ENCODE peak calls at places on chromosomes 11 and 22, in four cellular contexts. G, C, U and E are unnamed samples.

GRCh38 chr11:75667831-75668507 is 869 bp downstream of the MAP6 start:
- DNase-seq in G (peak; percentile 74), C (no peak), U (no peak), E (peak; percentile 81)

GRCh38 chr11:129787518-129787917 is 28.1 kb upstream of the TMEM45B start:
- DNase-seq in G (no peak), C (no peak), U (no peak), E (no peak)

GRCh38 chr11:3894128-3894731 is 38.8 kb downstream of the STIM1 start:
- DNase-seq in G (no peak), C (no peak), U (peak; percentile 44), E (no peak)

GRCh38 chr11:86978756-86979608 is 23.8 kb upstream of the FZD4 start:
- DNase-seq in G (no peak), C (no peak), U (peak; percentile 42), E (peak; percentile 44)

GRCh38 chr11:113201055-113201818 is 113.1 kb upstream of the TTC12 start:
- DNase-seq in G (peak; percentile 28), C (no peak), U (no peak), E (peak; percentile 41)

GRCh38 chr11:75771646-75772410 is 3.2 kb downstream of the DGAT2 start:
- DNase-seq in G (no peak), C (no peak), U (no peak), E (no peak)

GRCh38 chr11:75383246-75383645 is 16.1 kb upstream of the RPS3 start:
- DNase-seq in G (peak; percentile 41), C (no peak), U (no peak), E (peak; percentile 58)

GRCh38 chr11:459511-460220 is 9.6 kb downstream of the PTDSS2 start:
- DNase-seq in G (no peak), C (no peak), U (no peak), E (no peak)

GRCh38 chr11:113494021-113494420 is 18.8 kb upstream of the DRD2 start:
- DNase-seq in G (no peak), C (no peak), U (no peak), E (no peak)

GRCh38 chr11:102564110-102564509 is 33.6 kb upstream of the MMP7 start:
- DNase-seq in G (no peak), C (peak; percentile 27), U (peak; percentile 30), E (no peak)

GRCh38 chr11:76624515-76625379 is 45.8 kb downstream of the LRRC32 start:
- DNase-seq in G (no peak), C (no peak), U (no peak), E (no peak)

GRCh38 chr11:59611570-59612565 is 3.7 kb downstream of the OSBP start:
- DNase-seq in G (no peak), C (peak; percentile 52), U (no peak), E (no peak)

GRCh38 chr11:116052603-116053537 is 548.7 kb upstream of the CADM1 start:
- DNase-seq in G (no peak), C (no peak), U (no peak), E (peak; percentile 40)

DNA sequence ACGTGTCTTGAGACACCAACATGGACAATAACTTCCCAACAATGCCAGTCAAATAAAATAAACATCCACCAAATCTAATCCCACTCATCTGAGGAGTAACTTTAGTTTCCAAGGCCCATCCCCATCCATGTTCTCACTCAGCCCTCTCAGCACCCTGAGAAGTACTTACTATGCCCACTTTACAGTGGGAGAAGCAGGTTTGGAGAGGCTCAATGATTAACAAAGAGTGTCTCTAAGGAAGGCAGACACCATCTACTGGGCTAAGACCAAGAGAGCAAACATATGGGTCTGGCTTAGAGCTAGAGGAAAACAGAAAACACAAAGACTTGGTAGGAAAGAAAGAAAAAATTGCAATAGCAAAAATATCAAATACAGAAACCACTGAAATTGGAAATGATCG is 11.3 kb downstream of the POLDIP3 start:
- DNase-seq in G (no peak), C (no peak), U (no peak), E (no peak)
- TF ChIP-seq CREB1 in G (no peak), C (no peak), U (no peak), E (no peak)

GRCh38 chr11:119788096-119788883 is 59.3 kb upstream of the NECTIN1 start:
- DNase-seq in G (no peak), C (no peak), U (no peak), E (no peak)
- TF ChIP-seq CREB1 in G (no peak), C (no peak), U (no peak), E (no peak)

DNA sequence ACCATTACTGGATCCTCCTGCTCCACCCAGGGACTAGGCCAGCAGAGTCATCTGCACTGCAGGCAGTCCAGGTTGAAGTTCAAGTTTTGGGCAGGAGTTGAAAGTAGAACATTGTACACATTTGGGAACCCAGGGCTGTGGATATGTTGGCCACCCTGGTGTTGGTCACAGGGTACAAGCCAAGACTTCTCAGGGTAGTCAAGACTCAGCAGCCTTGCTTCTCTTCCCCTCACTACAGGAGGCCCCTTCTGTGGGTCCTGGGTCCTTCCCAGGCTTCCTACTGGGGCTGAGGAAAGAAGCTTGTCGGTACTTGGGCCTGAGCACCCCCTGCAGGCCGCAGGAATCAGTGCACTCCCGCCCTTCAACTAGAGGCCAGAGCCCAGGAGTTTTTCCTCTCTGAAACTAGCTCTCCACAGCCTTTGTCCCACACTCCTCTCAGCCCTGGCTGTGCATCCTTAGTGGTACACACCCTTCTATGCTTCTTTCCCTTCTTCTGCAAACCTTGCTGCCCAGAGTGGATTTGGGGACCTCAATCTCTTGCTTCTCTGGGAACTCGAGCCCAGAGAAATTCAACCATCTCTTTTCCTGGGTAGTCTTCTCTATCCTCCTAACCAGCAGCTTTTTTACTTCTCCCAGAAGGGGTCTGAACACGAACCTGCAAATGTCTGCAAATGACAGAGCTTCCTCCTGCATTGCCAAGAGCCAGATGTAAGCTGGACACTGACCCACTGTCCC is 2.6 kb upstream of the HPX start:
- DNase-seq in G (peak; percentile 68), C (peak; percentile 28), U (peak; percentile 77), E (peak; percentile 87)
- TF ChIP-seq CREB1 in G (no peak), C (no peak), U (no peak), E (no peak)

GRCh38 chr22:29824677-29825076 is 13.4 kb downstream of the ASCC2 start:
- DNase-seq in G (no peak), C (no peak), U (no peak), E (no peak)

GRCh38 chr22:29820941-29821789 is 16.9 kb downstream of the ASCC2 start:
- DNase-seq in G (no peak), C (peak; percentile 86), U (peak; percentile 88), E (no peak)

GRCh38 chr22:29825578-29825977 is 12.5 kb downstream of the ASCC2 start:
- DNase-seq in G (peak; percentile 16), C (no peak), U (no peak), E (no peak)

GRCh38 chr22:29817724-29818123 is 20.4 kb downstream of the ASCC2 start:
- DNase-seq in G (no peak), C (no peak), U (no peak), E (no peak)

DNA sequence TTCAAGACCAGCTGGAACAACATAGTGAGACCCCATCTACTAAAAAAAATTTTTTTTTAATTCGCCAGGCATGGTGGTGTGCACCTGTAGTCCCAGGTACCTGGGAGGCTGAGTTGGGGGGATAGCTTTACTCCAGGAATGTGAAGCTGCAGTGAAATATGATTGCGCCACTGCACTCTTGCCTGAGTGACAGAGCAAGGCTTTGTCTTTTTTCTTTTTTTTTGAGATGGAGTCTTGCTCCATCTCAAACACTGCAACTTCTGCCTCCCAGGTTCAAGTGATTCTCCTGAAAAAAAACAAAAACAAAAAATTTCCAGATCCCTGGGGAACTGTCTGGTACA is 16.3 kb downstream of the ASCC2 start:
- DNase-seq in G (no peak), C (peak; percentile 21), U (no peak), E (no peak)
- TF ChIP-seq CREB1 in G (no peak), C (no peak), U (no peak), E (no peak)

GRCh38 chr11:8267831-8268529 is 4.3 kb upstream of the LMO1 start:
- DNase-seq in G (peak; percentile 43), C (no peak), U (no peak), E (peak; percentile 65)
- TF ChIP-seq CREB1 in G (no peak), C (no peak), U (no peak), E (no peak)

GRCh38 chr11:119876841-119877240 is 147.8 kb upstream of the NECTIN1 start:
- DNase-seq in G (no peak), C (no peak), U (no peak), E (no peak)

GRCh38 chr11:119880873-119881272 is 151.9 kb upstream of the NECTIN1 start:
- DNase-seq in G (no peak), C (no peak), U (no peak), E (no peak)

GRCh38 chr11:119880143-119880542 is 151.1 kb upstream of the NECTIN1 start:
- DNase-seq in G (peak; percentile 21), C (no peak), U (no peak), E (no peak)

GRCh38 chr11:119875841-119876600 is 147.0 kb upstream of the NECTIN1 start:
- DNase-seq in G (no peak), C (no peak), U (no peak), E (no peak)

GRCh38 chr11:119878990-119879389 is 150.0 kb upstream of the NECTIN1 start:
- DNase-seq in G (no peak), C (no peak), U (no peak), E (no peak)
- TF ChIP-seq CREB1 in G (no peak), C (no peak), U (no peak), E (no peak)

GRCh38 chr11:17979770-17980371 is 33.0 kb downstream of the SERGEF start:
- DNase-seq in G (peak; percentile 41), C (peak; percentile 31), U (peak; percentile 64), E (peak; percentile 81)
- TF ChIP-seq CREB1 in G (no peak), C (no peak), U (no peak), E (peak; percentile 36)

GRCh38 chr11:12201016-12201985 is 90.9 kb downstream of the MICAL2 start:
- DNase-seq in G (no peak), C (peak; percentile 15), U (peak; percentile 93), E (no peak)

GRCh38 chr11:12198261-12198925 is 88.0 kb downstream of the MICAL2 start:
- DNase-seq in G (no peak), C (no peak), U (no peak), E (no peak)

GRCh38 chr11:12196862-12197261 is 86.5 kb downstream of the MICAL2 start:
- DNase-seq in G (no peak), C (no peak), U (no peak), E (no peak)

GRCh38 chr11:12200359-12201015 is 90.1 kb downstream of the MICAL2 start:
- DNase-seq in G (no peak), C (no peak), U (no peak), E (no peak)

DNA sequence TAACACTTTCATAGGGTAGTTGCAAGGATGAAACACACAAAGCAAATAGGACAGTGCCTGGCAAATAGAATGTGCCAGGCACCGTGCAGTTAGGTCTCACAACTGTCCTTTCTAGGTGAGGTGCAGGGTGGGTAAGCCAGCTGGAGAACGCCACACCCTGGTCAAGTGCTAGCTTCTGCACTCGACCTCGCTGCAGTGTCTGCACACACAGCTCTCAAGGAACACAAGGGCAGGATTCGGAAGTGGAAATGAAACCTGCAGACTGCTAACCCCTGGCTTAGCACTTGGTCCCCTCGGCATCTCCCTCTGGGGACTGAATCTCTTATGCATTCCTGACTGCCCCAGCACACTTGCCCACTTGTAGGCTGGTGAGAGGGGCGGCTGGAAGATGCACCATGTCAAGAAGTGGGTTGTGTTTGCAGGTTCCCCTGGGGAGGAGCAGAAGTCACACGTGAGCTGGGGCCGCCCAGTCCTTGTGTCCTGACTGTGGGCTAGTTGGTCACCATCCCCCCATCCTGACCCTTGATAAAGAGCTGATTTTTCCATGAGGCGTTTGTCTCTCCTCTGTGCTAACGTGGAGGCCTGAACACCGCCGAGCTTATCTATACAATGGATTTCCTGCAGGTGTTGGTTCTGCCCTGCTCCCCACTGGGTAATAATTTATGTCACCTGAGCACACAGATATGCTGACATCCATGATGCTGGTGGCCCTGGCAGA is 89.0 kb downstream of the MICAL2 start:
- DNase-seq in G (no peak), C (no peak), U (peak; percentile 37), E (no peak)
- TF ChIP-seq CREB1 in G (no peak), C (no peak), U (no peak), E (no peak)

GRCh38 chr11:16225623-16226022 is 130.7 kb downstream of the SOX6 start:
- DNase-seq in G (no peak), C (no peak), U (no peak), E (no peak)
- TF ChIP-seq CREB1 in G (no peak), C (no peak), U (no peak), E (no peak)